ENCODE peak calls at places on chromosomes 1 and 21, in seven cellular contexts. T is fibroblast of lung; W is cardiac muscle cell; O is CD8-positive, alpha-beta T cell; X is H9; A is IMR-90; F is uterus. Q is an unnamed sample. For H3K4me1, the result is how much of the 10 kb centered on the place peaks cover.

GRCh38 chr1:26025517-26025916 is 3.9 kb downstream of the EXTL1 start:
- DNase-seq in T (no peak), F (no peak), O (no peak), X (no peak), A (no peak), W (no peak), Q (no peak)

GRCh38 chr1:58809327-58810040 is 25.6 kb upstream of the JUN start:
- DNase-seq in A (peak), F (no peak), O (no peak), X (no peak), W (peak), T (peak), Q (no peak)

GRCh38 chr1:167871331-167871730 is 42.6 kb downstream of the ADCY10 start:
- DNase-seq in F (no peak), O (no peak), X (no peak), A (peak), T (peak), W (no peak), Q (no peak)

GRCh38 chr1:89939693-89940438 is 55.0 kb upstream of the ZNF326 start:
- DNase-seq in T (no peak), O (no peak), F (no peak), W (no peak), X (no peak), A (no peak), Q (no peak)

GRCh38 chr1:30748098-30748698 is 9.4 kb downstream of the LAPTM5 start:
- DNase-seq in A (no peak), T (peak), X (no peak), F (no peak), W (peak), O (no peak), Q (peak)

GRCh38 chr1:5448486-5448885 is 543.7 kb downstream of the NPHP4 start:
- DNase-seq in X (peak), A (no peak), F (no peak), O (peak), W (no peak), T (no peak), Q (no peak)

GRCh38 chr21:32917392-32918135 is 108.2 kb upstream of the OLIG2 start:
- DNase-seq in T (no peak), O (no peak), F (no peak), X (no peak), A (no peak), W (peak), Q (no peak)

GRCh38 chr1:20124451-20125057 is 5.2 kb upstream of the PLA2G2D start:
- DNase-seq in W (peak), T (peak), X (no peak), F (no peak), A (peak), O (no peak), Q (peak)

GRCh38 chr1:53285969-53286760 is 41.7 kb downstream of the LRP8 start:
- DNase-seq in X (no peak), A (no peak), T (no peak), W (no peak), F (no peak), O (no peak), Q (no peak)

GRCh38 chr1:242017580-242018233 is 18.8 kb upstream of the MAP1LC3C start:
- DNase-seq in A (peak), F (no peak), X (peak), T (peak), W (peak), O (peak), Q (peak)

GRCh38 chr1:57010511-57010910 is 44.7 kb upstream of the C8B start:
- DNase-seq in O (no peak), A (no peak), T (no peak), W (no peak), X (no peak), F (no peak), Q (no peak)

GRCh38 chr1:82867781-82868180 is 1067.0 kb downstream of the ADGRL2 start:
- DNase-seq in F (no peak), X (no peak), W (no peak), O (no peak), T (peak), A (no peak), Q (no peak)
- H3K4me1 ChIP-seq in F (under half), X (under half), W (under half), O (under half), T (under half), A (under half), Q (under half)

GRCh38 chr1:88549536-88549935 is 134.5 kb upstream of the PKN2 start:
- DNase-seq in T (peak), X (no peak), F (no peak), A (peak), W (peak), O (no peak), Q (peak)

GRCh38 chr1:88557044-88557443 is 127.0 kb upstream of the PKN2 start:
- DNase-seq in X (no peak), W (no peak), T (no peak), A (no peak), F (no peak), O (no peak), Q (no peak)

DNA sequence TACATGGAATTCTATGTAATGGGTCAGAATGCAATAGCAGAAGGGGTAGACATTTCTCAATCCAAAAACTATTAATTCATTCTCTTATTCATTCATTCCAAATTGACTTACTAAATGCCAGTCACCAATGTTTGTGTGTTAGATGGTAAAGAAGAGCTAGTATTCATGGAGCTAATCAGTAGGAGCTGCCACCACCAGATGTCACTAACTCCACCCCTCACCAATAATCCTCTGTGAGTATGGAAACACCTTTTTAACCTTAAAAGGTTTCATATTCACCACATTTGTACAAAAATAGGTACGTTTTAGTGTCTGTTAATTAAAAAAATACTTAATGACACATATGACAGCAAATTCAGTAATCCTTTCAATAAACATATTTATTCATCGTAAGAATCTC is 131.8 kb upstream of the PKN2 start:
- DNase-seq in F (no peak), X (no peak), T (no peak), A (no peak), W (no peak), O (no peak), Q (peak)
- TF ChIP-seq CTCF in F (no peak), X (peak), T (no peak), A (no peak), W (no peak), O (no peak), Q (peak)

GRCh38 chr1:211356723-211357418 is 30.2 kb downstream of the TRAF5 start:
- DNase-seq in O (no peak), W (peak), A (peak), X (no peak), T (no peak), F (no peak), Q (peak)

GRCh38 chr1:211355873-211356272 is 29.2 kb downstream of the TRAF5 start:
- DNase-seq in T (no peak), W (no peak), A (no peak), X (no peak), F (no peak), O (no peak), Q (no peak)

GRCh38 chr1:211358685-211359084 is 32.1 kb downstream of the TRAF5 start:
- DNase-seq in W (no peak), X (no peak), T (no peak), A (no peak), F (no peak), O (no peak), Q (no peak)

DNA sequence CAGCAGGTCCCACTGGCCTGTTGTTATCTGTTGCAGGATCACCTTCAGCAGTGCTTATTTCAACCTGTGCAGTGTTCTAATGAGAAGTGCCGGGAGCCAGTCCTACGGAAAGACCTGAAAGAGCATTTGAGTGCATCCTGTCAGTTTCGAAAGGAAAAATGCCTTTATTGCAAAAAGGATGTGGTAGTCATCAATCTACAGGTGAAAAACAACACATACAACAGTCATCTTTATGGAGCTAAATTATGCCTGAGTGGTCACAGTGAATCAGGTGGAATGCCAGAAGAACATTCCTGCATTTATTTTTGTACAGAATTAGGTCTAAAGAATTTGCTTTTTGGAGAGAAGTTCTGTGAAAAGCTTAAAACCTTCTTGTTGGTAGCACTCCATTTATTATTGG is 33.2 kb downstream of the TRAF5 start:
- DNase-seq in A (no peak), X (no peak), W (no peak), T (no peak), O (no peak), F (no peak), Q (no peak)
- H3K27ac ChIP-seq in A (no peak), X (no peak), W (no peak), T (no peak), O (no peak), F (no peak), Q (no peak)

GRCh38 chr1:40392206-40392605 is 18.7 kb downstream of the SMAP2 start:
- DNase-seq in O (no peak), W (peak), T (peak), X (no peak), A (peak), F (no peak), Q (peak)
- H3K4me1 ChIP-seq in O (half or more), W (under half), T (under half), X (under half), A (under half), F (under half), Q (under half)

DNA sequence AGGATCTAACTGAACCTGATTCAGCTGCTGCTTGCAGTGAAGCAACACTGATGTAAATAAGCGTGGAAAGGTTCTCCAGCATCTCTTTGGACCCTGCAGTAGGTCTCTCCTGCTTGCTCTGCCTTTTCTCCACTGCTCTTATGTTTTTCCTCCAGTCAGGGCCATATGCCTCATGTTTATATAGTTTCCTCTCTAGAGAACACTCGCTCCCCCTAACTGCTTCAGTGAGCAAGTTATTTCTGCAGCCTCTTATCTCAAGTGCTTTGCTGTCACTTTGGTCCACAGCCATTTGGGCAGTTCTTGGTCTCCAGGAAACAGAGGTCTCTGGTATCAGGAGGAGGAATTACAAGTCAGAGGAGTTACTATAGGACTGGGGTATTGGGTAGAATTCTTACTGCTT is 5.3 kb downstream of the PRUNE1 start:
- DNase-seq in O (no peak), T (peak), A (peak), F (no peak), W (peak), X (no peak), Q (no peak)
- TF ChIP-seq CTCF in O (no peak), T (peak), A (no peak), F (no peak), W (peak), X (no peak), Q (no peak)

DNA sequence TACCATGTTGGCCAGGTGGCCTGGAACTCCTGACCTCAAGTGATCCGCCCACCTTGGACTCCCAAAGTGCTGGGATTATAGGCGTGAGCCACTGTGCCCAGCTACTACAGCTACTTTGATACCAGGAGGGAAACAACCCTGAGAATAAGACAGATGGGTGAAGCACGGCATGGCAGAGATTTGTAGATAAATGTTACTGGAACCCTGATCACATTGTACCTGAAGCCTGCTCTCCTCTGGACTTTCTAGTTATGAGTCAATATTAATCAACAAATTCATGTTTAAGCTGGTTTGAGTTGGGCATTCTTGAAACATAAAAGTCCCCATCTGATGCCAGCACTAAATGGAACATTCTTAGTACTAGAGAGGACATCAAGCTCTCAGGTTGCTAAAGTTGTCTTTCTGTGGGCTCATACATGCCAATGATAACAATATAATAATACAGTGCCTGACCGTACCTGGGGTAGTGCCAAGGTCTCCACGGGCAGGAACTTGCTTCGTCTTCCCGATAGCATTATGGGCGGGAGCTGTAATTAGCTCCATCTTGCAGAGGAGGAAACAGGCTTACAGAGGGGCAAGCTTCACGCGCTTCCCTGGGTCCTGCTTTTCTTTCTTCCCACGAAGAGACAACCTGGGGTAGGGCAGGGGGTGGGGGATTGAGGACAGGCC is 30.7 kb upstream of the SLC19A1 start:
- DNase-seq in X (peak), T (no peak), O (no peak), F (peak), A (no peak), W (no peak), Q (no peak)
- H3K27ac ChIP-seq in X (no peak), T (no peak), O (no peak), F (no peak), A (no peak), W (no peak), Q (no peak)

DNA sequence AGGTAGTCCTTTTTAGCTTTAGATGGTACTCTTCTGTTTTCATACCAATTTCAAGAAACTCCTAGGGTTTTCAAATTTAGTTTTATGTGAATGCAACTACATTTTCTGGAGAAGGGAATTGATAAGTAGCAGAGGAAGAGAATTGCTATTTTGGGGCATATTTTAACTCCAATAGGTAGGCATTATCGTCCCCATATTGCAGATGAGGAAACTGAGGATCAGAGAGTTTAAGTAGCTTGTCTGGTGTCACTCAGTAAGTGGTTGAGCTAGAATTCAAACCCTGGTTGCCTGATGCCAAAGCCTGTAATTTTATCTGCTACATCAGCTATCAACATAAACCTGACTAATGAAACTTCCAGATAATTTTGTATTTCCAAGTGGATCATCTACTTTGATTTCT is 1.9 kb downstream of the NFYC start:
- DNase-seq in A (no peak), W (no peak), X (no peak), T (no peak), O (no peak), F (no peak), Q (no peak)
- H3K4me1 ChIP-seq in A (under half), W (under half), X (under half), T (under half), O (under half), F (under half), Q (under half)

Q was measured in A673.